ENCODE peak calls at places on chromosomes 12 and 14, in nine cellular contexts. One of them, this sample, is unnamed.
A peak's percentile ranks its signal among the peaks of the same experiment; 100 is the strongest.

GRCh38 chr12:78530065-78530765 is 334.4 kb upstream of the SYT1 start:
- DNase-seq in H1: no peak
- DNase-seq in fibroblast of pulmonary artery: peak; percentile 50
- DNase-seq in transverse colon: no peak
- DNase-seq in MM.1S: no peak
- DNase-seq in astrocyte of the spinal cord: peak; percentile 68
- DNase-seq in ascending aorta: no peak
- DNase-seq in heart right ventricle: no peak
- DNase-seq in dorsolateral prefrontal cortex: no peak
- DNase-seq in this sample: no peak

GRCh38 chr12:100955139-100955538 is 160.6 kb downstream of the ANO4 start:
- DNase-seq in MM.1S: no peak
- DNase-seq in transverse colon: no peak
- DNase-seq in astrocyte of the spinal cord: peak; percentile 90
- DNase-seq in H1: no peak
- DNase-seq in dorsolateral prefrontal cortex: no peak
- DNase-seq in fibroblast of pulmonary artery: peak; percentile 72
- DNase-seq in heart right ventricle: no peak
- DNase-seq in ascending aorta: peak; percentile 64
- DNase-seq in this sample: no peak

GRCh38 chr14:37566811-37567371 is 28.2 kb downstream of the FOXA1 start:
- DNase-seq in H1: no peak
- DNase-seq in heart right ventricle: no peak
- DNase-seq in transverse colon: no peak
- DNase-seq in astrocyte of the spinal cord: peak; percentile 18
- DNase-seq in ascending aorta: no peak
- DNase-seq in fibroblast of pulmonary artery: peak; percentile 67
- DNase-seq in dorsolateral prefrontal cortex: no peak
- DNase-seq in MM.1S: no peak
- DNase-seq in this sample: no peak

GRCh38 chr12:12083688-12084087 is 12.9 kb downstream of the BCL2L14 start:
- DNase-seq in astrocyte of the spinal cord: no peak
- DNase-seq in heart right ventricle: no peak
- DNase-seq in transverse colon: no peak
- DNase-seq in MM.1S: no peak
- DNase-seq in fibroblast of pulmonary artery: no peak
- DNase-seq in ascending aorta: no peak
- DNase-seq in H1: no peak
- DNase-seq in dorsolateral prefrontal cortex: no peak
- DNase-seq in this sample: no peak

GRCh38 chr12:45989857-45990467 is 412 bp downstream of the SCAF11 start:
- DNase-seq in fibroblast of pulmonary artery: no peak
- DNase-seq in heart right ventricle: peak; percentile 73
- DNase-seq in transverse colon: peak; percentile 81
- DNase-seq in dorsolateral prefrontal cortex: peak; percentile 44
- DNase-seq in H1: no peak
- DNase-seq in astrocyte of the spinal cord: peak; percentile 51
- DNase-seq in ascending aorta: peak; percentile 81
- DNase-seq in MM.1S: no peak
- DNase-seq in this sample: no peak

GRCh38 chr14:65206448-65207096 is 104.3 kb upstream of the MAX start:
- DNase-seq in fibroblast of pulmonary artery: peak; percentile 39
- DNase-seq in MM.1S: peak; percentile 67
- DNase-seq in astrocyte of the spinal cord: peak; percentile 71
- DNase-seq in H1: no peak
- DNase-seq in heart right ventricle: no peak
- DNase-seq in dorsolateral prefrontal cortex: no peak
- DNase-seq in ascending aorta: no peak
- DNase-seq in transverse colon: no peak
- DNase-seq in this sample: no peak

GRCh38 chr14:75069021-75069810 is at the start of gene ZC2HC1C:
- DNase-seq in ascending aorta: peak; percentile 97
- DNase-seq in dorsolateral prefrontal cortex: peak; percentile 93
- DNase-seq in transverse colon: peak; percentile 97
- DNase-seq in heart right ventricle: peak; percentile 97
- DNase-seq in astrocyte of the spinal cord: peak; percentile 85
- DNase-seq in fibroblast of pulmonary artery: peak; percentile 89
- DNase-seq in MM.1S: peak; percentile 72
- DNase-seq in H1: peak; percentile 83
- DNase-seq in this sample: peak; percentile 91

GRCh38 chr12:122730215-122731014 is at the start of gene HCAR1:
- DNase-seq in H1: no peak
- DNase-seq in heart right ventricle: no peak
- DNase-seq in dorsolateral prefrontal cortex: no peak
- DNase-seq in ascending aorta: no peak
- DNase-seq in transverse colon: no peak
- DNase-seq in astrocyte of the spinal cord: peak; percentile 55
- DNase-seq in MM.1S: no peak
- DNase-seq in fibroblast of pulmonary artery: peak; percentile 25
- DNase-seq in this sample: no peak

GRCh38 chr12:88868062-88868461 is 287.8 kb upstream of the KITLG start:
- DNase-seq in heart right ventricle: peak; percentile 4
- DNase-seq in fibroblast of pulmonary artery: peak; percentile 33
- DNase-seq in dorsolateral prefrontal cortex: no peak
- DNase-seq in H1: no peak
- DNase-seq in astrocyte of the spinal cord: no peak
- DNase-seq in transverse colon: no peak
- DNase-seq in ascending aorta: no peak
- DNase-seq in MM.1S: no peak
- DNase-seq in this sample: no peak

GRCh38 chr14:22506778-22507351 is 82.2 kb downstream of the DAD1 start:
- DNase-seq in dorsolateral prefrontal cortex: no peak
- DNase-seq in heart right ventricle: no peak
- DNase-seq in transverse colon: no peak
- DNase-seq in fibroblast of pulmonary artery: no peak
- DNase-seq in H1: no peak
- DNase-seq in ascending aorta: no peak
- DNase-seq in MM.1S: no peak
- DNase-seq in astrocyte of the spinal cord: no peak
- DNase-seq in this sample: no peak

GRCh38 chr12:79778802-79779201 is 88.0 kb upstream of the PAWR start:
- DNase-seq in transverse colon: no peak
- DNase-seq in fibroblast of pulmonary artery: no peak
- DNase-seq in MM.1S: no peak
- DNase-seq in heart right ventricle: no peak
- DNase-seq in H1: no peak
- DNase-seq in astrocyte of the spinal cord: no peak
- DNase-seq in ascending aorta: no peak
- DNase-seq in dorsolateral prefrontal cortex: no peak
- DNase-seq in this sample: no peak

GRCh38 chr12:120264511-120265202 is 873 bp downstream of the PXN start:
- DNase-seq in astrocyte of the spinal cord: no peak
- DNase-seq in MM.1S: no peak
- DNase-seq in transverse colon: no peak
- DNase-seq in ascending aorta: no peak
- DNase-seq in heart right ventricle: peak; percentile 27
- DNase-seq in fibroblast of pulmonary artery: no peak
- DNase-seq in H1: no peak
- DNase-seq in dorsolateral prefrontal cortex: no peak
- DNase-seq in this sample: no peak

DNA sequence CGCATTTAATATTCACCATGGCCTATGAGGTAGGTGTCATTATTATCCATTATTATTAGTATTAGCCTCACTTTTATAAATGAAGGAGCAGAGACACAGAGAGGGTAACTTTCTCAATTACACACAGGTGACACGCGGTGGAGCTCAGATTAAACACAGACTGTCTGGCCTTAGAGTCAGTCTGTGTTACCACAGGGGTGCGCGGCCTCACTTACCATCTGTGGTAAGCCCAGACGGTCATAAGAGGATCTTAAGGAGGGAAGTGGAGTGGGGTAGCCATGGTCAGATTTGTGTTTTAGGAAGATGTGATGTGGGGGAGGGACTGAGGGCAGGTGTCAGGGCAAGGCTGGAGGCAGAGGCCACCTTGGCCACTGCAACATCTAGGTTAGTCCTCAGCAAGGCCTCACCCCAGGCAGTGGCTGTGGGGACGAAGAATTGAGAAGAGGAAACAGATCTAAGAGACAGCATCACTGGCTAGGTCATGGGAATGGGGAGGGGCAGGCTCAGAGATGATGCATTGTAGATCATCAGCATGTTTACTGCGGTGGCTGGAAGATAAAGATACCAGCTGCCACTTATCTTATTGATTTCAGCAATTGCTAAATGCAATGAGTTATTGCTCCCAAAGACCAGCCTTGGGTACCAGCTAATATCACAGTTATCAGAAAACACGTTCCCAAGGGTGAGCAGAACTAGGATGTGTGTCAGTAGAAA is 67.1 kb downstream of the SERPINA3 start:
- DNase-seq in transverse colon: no peak
- DNase-seq in heart right ventricle: no peak
- DNase-seq in MM.1S: no peak
- DNase-seq in dorsolateral prefrontal cortex: no peak
- DNase-seq in H1: no peak
- DNase-seq in fibroblast of pulmonary artery: no peak
- DNase-seq in ascending aorta: peak; percentile 41
- DNase-seq in astrocyte of the spinal cord: no peak
- DNase-seq in this sample: no peak
- TF ChIP-seq CTCF in transverse colon: no peak
- TF ChIP-seq CTCF in heart right ventricle: no peak
- TF ChIP-seq CTCF in MM.1S: no peak
- TF ChIP-seq CTCF in dorsolateral prefrontal cortex: no peak
- TF ChIP-seq CTCF in H1: no peak
- TF ChIP-seq CTCF in fibroblast of pulmonary artery: no peak
- TF ChIP-seq CTCF in ascending aorta: no peak
- TF ChIP-seq CTCF in astrocyte of the spinal cord: no peak
- TF ChIP-seq CTCF in this sample: no peak

GRCh38 chr12:55829967-55830600 is 697 bp upstream of the DNAJC14 start:
- DNase-seq in H1: no peak
- DNase-seq in heart right ventricle: peak; percentile 44
- DNase-seq in transverse colon: peak; percentile 64
- DNase-seq in ascending aorta: peak; percentile 81
- DNase-seq in astrocyte of the spinal cord: no peak
- DNase-seq in MM.1S: no peak
- DNase-seq in dorsolateral prefrontal cortex: peak; percentile 48
- DNase-seq in fibroblast of pulmonary artery: no peak
- DNase-seq in this sample: peak; percentile 61
- TF ChIP-seq CTCF in H1: no peak
- TF ChIP-seq CTCF in heart right ventricle: no peak
- TF ChIP-seq CTCF in transverse colon: no peak
- TF ChIP-seq CTCF in ascending aorta: no peak
- TF ChIP-seq CTCF in astrocyte of the spinal cord: no peak
- TF ChIP-seq CTCF in MM.1S: no peak
- TF ChIP-seq CTCF in dorsolateral prefrontal cortex: no peak
- TF ChIP-seq CTCF in fibroblast of pulmonary artery: no peak
- TF ChIP-seq CTCF in this sample: no peak

GRCh38 chr14:105910426-105910825 is 384.0 kb downstream of the TMEM121 start:
- DNase-seq in fibroblast of pulmonary artery: no peak
- DNase-seq in H1: no peak
- DNase-seq in dorsolateral prefrontal cortex: no peak
- DNase-seq in MM.1S: no peak
- DNase-seq in transverse colon: no peak
- DNase-seq in astrocyte of the spinal cord: no peak
- DNase-seq in heart right ventricle: no peak
- DNase-seq in ascending aorta: no peak
- DNase-seq in this sample: no peak
- TF ChIP-seq CTCF in fibroblast of pulmonary artery: no peak
- TF ChIP-seq CTCF in H1: no peak
- TF ChIP-seq CTCF in dorsolateral prefrontal cortex: no peak
- TF ChIP-seq CTCF in MM.1S: no peak
- TF ChIP-seq CTCF in transverse colon: no peak
- TF ChIP-seq CTCF in astrocyte of the spinal cord: no peak
- TF ChIP-seq CTCF in heart right ventricle: no peak
- TF ChIP-seq CTCF in ascending aorta: no peak
- TF ChIP-seq CTCF in this sample: no peak

GRCh38 chr14:100688051-100688450 is 38.6 kb upstream of the DLK1 start:
- DNase-seq in fibroblast of pulmonary artery: no peak
- DNase-seq in transverse colon: no peak
- DNase-seq in H1: no peak
- DNase-seq in heart right ventricle: no peak
- DNase-seq in ascending aorta: no peak
- DNase-seq in dorsolateral prefrontal cortex: no peak
- DNase-seq in astrocyte of the spinal cord: no peak
- DNase-seq in MM.1S: no peak
- DNase-seq in this sample: no peak
- TF ChIP-seq CTCF in fibroblast of pulmonary artery: no peak
- TF ChIP-seq CTCF in transverse colon: no peak
- TF ChIP-seq CTCF in H1: no peak
- TF ChIP-seq CTCF in heart right ventricle: no peak
- TF ChIP-seq CTCF in ascending aorta: no peak
- TF ChIP-seq CTCF in dorsolateral prefrontal cortex: no peak
- TF ChIP-seq CTCF in astrocyte of the spinal cord: no peak
- TF ChIP-seq CTCF in MM.1S: no peak
- TF ChIP-seq CTCF in this sample: no peak

DNA sequence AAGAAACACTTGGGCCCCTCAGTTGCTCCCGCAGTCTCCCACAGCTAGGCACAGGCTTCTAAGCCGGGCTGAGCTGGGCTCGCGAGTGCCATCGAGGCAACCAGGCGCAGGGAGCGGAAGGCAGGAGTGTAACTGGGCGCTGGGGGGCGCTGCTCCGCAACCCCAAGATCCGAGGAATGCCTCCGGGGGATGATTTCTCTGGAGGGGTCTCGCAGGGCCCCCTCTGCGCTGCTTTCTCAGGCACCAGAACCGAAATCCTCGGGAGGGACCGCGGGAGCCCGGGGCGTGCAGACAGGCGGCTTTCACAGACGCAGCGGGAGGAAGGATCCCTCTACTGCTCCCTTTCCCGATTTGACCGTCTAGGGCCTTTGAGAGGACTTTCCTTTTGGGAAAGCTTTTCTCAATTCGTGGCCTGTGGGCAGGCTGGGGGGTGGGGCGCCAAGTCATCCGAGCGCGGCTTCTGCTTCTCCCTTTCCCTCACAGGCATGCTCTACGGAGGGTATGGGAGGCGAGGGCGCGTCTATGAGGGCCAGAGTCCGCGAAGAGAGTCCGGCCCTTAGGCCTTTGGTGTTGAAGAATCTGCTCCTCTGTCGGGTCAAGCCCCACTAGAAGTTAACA is 4.3 kb upstream of the NKX2-1 start:
- DNase-seq in heart right ventricle: no peak
- DNase-seq in H1: no peak
- DNase-seq in ascending aorta: no peak
- DNase-seq in dorsolateral prefrontal cortex: no peak
- DNase-seq in astrocyte of the spinal cord: no peak
- DNase-seq in transverse colon: no peak
- DNase-seq in MM.1S: no peak
- DNase-seq in fibroblast of pulmonary artery: no peak
- DNase-seq in this sample: no peak
- TF ChIP-seq CTCF in heart right ventricle: no peak
- TF ChIP-seq CTCF in H1: no peak
- TF ChIP-seq CTCF in ascending aorta: no peak
- TF ChIP-seq CTCF in dorsolateral prefrontal cortex: no peak
- TF ChIP-seq CTCF in astrocyte of the spinal cord: peak; percentile 13
- TF ChIP-seq CTCF in transverse colon: no peak
- TF ChIP-seq CTCF in MM.1S: no peak
- TF ChIP-seq CTCF in fibroblast of pulmonary artery: no peak
- TF ChIP-seq CTCF in this sample: peak; percentile 38

This sample was measured in glutamatergic neuron.